ENCODE peak calls at places on chromosome 17, in seven cellular contexts. One of them, this sample, is unnamed. For H3K4me1, the result is how much of the 10 kb centered on the place peaks cover.

GRCh38 chr17:82200743-82201497 is 11.7 kb downstream of the CCDC57 start:
- DNase-seq in ovary: no peak
- DNase-seq in SJCRH30: no peak
- DNase-seq in heart left ventricle: no peak
- DNase-seq in A549: no peak
- DNase-seq in GM23248: no peak
- DNase-seq in PC-9: no peak
- DNase-seq in this sample: no peak

GRCh38 chr17:77779711-77780539 is 178.6 kb upstream of the TNRC6C start:
- DNase-seq in GM23248: no peak
- DNase-seq in SJCRH30: peak
- DNase-seq in PC-9: no peak
- DNase-seq in A549: no peak
- DNase-seq in heart left ventricle: peak
- DNase-seq in ovary: no peak
- DNase-seq in this sample: no peak

GRCh38 chr17:44749076-44750020 is 9.4 kb upstream of the ADAM11 start:
- DNase-seq in SJCRH30: no peak
- DNase-seq in PC-9: no peak
- DNase-seq in GM23248: no peak
- DNase-seq in ovary: no peak
- DNase-seq in A549: no peak
- DNase-seq in heart left ventricle: no peak
- DNase-seq in this sample: no peak

GRCh38 chr17:8005951-8006730 is 3.7 kb downstream of the GUCY2D start:
- DNase-seq in A549: no peak
- DNase-seq in heart left ventricle: no peak
- DNase-seq in ovary: no peak
- DNase-seq in SJCRH30: no peak
- DNase-seq in GM23248: no peak
- DNase-seq in PC-9: no peak
- DNase-seq in this sample: no peak

GRCh38 chr17:10058924-10059683 is 139.3 kb downstream of the GAS7 start:
- DNase-seq in SJCRH30: no peak
- DNase-seq in ovary: no peak
- DNase-seq in GM23248: no peak
- DNase-seq in PC-9: no peak
- DNase-seq in heart left ventricle: no peak
- DNase-seq in A549: no peak
- DNase-seq in this sample: no peak

GRCh38 chr17:61499632-61500031 is 47.4 kb downstream of the TBX4 start:
- DNase-seq in PC-9: no peak
- DNase-seq in heart left ventricle: no peak
- DNase-seq in GM23248: no peak
- DNase-seq in ovary: no peak
- DNase-seq in SJCRH30: no peak
- DNase-seq in A549: no peak
- DNase-seq in this sample: no peak

GRCh38 chr17:43019418-43019817 is 2.8 kb downstream of the VAT1 start:
- DNase-seq in PC-9: no peak
- DNase-seq in A549: no peak
- DNase-seq in GM23248: peak
- DNase-seq in SJCRH30: no peak
- DNase-seq in ovary: no peak
- DNase-seq in heart left ventricle: no peak
- DNase-seq in this sample: peak

GRCh38 chr17:59378621-59379194 is 47.3 kb downstream of the YPEL2 start:
- DNase-seq in A549: no peak
- DNase-seq in GM23248: peak
- DNase-seq in heart left ventricle: no peak
- DNase-seq in ovary: no peak
- DNase-seq in PC-9: no peak
- DNase-seq in SJCRH30: no peak
- DNase-seq in this sample: peak

GRCh38 chr17:66351053-66351452 is 48.6 kb downstream of the PRKCA start:
- DNase-seq in PC-9: peak
- DNase-seq in SJCRH30: no peak
- DNase-seq in GM23248: no peak
- DNase-seq in heart left ventricle: peak
- DNase-seq in A549: no peak
- DNase-seq in ovary: no peak
- DNase-seq in this sample: no peak

GRCh38 chr17:57461082-57461481 is 204.8 kb downstream of the MSI2 start:
- DNase-seq in ovary: no peak
- DNase-seq in A549: no peak
- DNase-seq in PC-9: no peak
- DNase-seq in GM23248: peak
- DNase-seq in heart left ventricle: no peak
- DNase-seq in SJCRH30: peak
- DNase-seq in this sample: no peak

GRCh38 chr17:45428954-45429337 is 3.7 kb downstream of the ARHGAP27 start:
- DNase-seq in GM23248: no peak
- DNase-seq in heart left ventricle: no peak
- DNase-seq in ovary: no peak
- DNase-seq in PC-9: no peak
- DNase-seq in A549: no peak
- DNase-seq in SJCRH30: no peak
- DNase-seq in this sample: no peak

GRCh38 chr17:51395621-51396020 is 135.3 kb downstream of the UTP18 start:
- DNase-seq in ovary: no peak
- DNase-seq in A549: no peak
- DNase-seq in GM23248: no peak
- DNase-seq in PC-9: no peak
- DNase-seq in SJCRH30: no peak
- DNase-seq in heart left ventricle: no peak
- DNase-seq in this sample: no peak

GRCh38 chr17:78383725-78384471 is 5.4 kb downstream of the PGS1 start:
- DNase-seq in heart left ventricle: peak
- DNase-seq in A549: no peak
- DNase-seq in ovary: no peak
- DNase-seq in GM23248: peak
- DNase-seq in SJCRH30: peak
- DNase-seq in PC-9: peak
- DNase-seq in this sample: peak

GRCh38 chr17:72479113-72479512 is 358.3 kb downstream of the SOX9 start:
- DNase-seq in ovary: no peak
- DNase-seq in PC-9: no peak
- DNase-seq in heart left ventricle: no peak
- DNase-seq in A549: no peak
- DNase-seq in GM23248: no peak
- DNase-seq in SJCRH30: peak
- DNase-seq in this sample: peak

DNA sequence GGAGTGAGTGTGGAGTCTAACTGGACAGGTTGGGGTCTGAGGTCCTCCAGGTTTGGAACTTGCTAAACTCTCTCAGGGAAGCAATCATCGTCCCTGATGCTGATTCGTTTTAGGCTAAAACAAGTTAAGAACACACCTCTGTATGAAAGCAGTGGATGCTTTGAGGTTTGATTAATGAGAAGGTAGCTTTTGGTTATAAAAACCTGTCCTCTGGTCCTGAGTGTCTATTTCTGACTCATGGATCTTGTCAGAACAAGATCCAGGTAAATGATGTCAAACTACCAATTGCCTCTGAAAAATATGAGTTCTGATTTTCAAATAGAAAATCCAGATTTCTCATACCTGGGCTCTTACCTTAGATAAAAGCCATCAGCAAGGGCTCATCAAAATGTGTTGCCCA is 23.0 kb downstream of the KRT23 start:
- DNase-seq in A549: no peak
- DNase-seq in GM23248: no peak
- DNase-seq in SJCRH30: no peak
- DNase-seq in ovary: no peak
- DNase-seq in PC-9: no peak
- DNase-seq in heart left ventricle: no peak
- DNase-seq in this sample: no peak
- H3K4me3 ChIP-seq in A549: no peak
- H3K4me3 ChIP-seq in GM23248: no peak
- H3K4me3 ChIP-seq in SJCRH30: no peak
- H3K4me3 ChIP-seq in ovary: no peak
- H3K4me3 ChIP-seq in PC-9: no peak
- H3K4me3 ChIP-seq in heart left ventricle: no peak
- H3K4me3 ChIP-seq in this sample: no peak

DNA sequence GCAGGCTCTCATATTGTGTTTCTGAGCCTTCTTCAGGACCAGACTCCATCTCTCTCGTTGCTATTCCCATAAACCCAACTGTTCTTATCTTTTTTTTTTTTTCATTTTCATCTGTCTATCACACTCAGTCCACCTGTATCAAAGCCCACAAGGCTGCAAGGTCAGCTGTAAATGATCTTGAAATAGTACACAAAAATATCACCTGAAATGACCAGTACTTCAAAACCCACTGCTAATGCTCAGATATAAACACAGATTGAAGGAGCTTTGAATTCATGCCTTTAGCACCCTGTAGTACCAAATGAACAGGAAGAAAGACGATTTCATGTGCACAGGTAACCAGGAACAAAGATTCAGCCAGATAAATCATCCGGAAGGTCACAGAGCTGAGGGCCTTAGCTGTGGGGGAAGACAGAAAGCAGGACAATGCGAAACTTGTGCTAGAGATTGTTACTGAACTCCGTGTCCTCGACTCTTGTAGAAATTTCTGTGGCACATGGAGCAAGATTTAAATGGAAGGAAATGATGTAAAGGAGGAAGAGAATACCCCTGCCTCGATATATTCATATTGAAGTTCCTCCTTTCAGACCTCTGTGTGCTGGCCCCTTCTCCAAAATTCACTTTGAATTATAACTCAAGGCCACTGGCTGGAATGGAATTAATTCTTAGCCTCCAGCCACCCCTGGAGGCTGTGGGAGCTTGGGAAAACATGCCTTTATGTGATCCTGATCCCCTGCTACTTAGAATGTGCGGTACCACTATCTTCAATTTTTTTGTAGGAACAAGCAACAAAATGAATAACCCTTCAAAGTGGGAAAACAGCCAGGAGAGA is 4.1 kb downstream of the HLF start:
- DNase-seq in heart left ventricle: no peak
- DNase-seq in SJCRH30: no peak
- DNase-seq in A549: no peak
- DNase-seq in GM23248: no peak
- DNase-seq in ovary: no peak
- DNase-seq in PC-9: no peak
- DNase-seq in this sample: no peak
- H3K4me1 ChIP-seq in heart left ventricle: half or more
- H3K4me1 ChIP-seq in SJCRH30: under half
- H3K4me1 ChIP-seq in A549: under half
- H3K4me1 ChIP-seq in GM23248: under half
- H3K4me1 ChIP-seq in ovary: under half
- H3K4me1 ChIP-seq in PC-9: under half
- H3K4me1 ChIP-seq in this sample: under half

DNA sequence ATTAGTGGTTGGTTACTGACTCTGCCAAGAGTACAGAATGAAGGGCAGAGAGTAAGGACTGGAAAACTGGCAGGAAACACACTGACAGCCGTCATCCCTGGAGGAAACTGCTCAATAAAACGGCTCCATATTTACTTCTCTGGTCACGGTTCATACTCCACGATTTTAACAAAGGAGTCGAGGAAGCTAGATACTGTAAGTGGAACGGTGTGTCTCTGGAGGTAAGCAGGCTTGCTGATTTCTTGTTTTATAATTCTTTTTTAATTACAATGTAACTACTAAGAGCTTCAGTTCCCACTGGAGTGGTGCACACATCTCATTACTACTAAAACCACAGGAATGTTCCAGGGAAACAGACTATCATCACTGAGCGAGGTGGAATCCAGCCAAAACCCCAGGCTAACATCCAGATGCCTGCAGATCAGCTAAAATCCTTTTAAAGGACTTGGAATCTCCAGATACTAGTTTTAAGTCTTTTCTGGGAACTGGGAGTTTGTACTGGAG is 17.8 kb downstream of the SERPINF1 start:
- DNase-seq in A549: no peak
- DNase-seq in GM23248: peak
- DNase-seq in SJCRH30: peak
- DNase-seq in heart left ventricle: peak
- DNase-seq in PC-9: peak
- DNase-seq in ovary: peak
- DNase-seq in this sample: no peak
- H3K27ac ChIP-seq in A549: no peak
- H3K27ac ChIP-seq in GM23248: peak
- H3K27ac ChIP-seq in SJCRH30: peak
- H3K27ac ChIP-seq in heart left ventricle: peak
- H3K27ac ChIP-seq in PC-9: no peak
- H3K27ac ChIP-seq in ovary: peak
- H3K27ac ChIP-seq in this sample: no peak

GRCh38 chr17:63700528-63701441 is 860 bp upstream of the LIMD2 start:
- DNase-seq in heart left ventricle: peak
- DNase-seq in SJCRH30: peak
- DNase-seq in A549: no peak
- DNase-seq in PC-9: no peak
- DNase-seq in ovary: peak
- DNase-seq in GM23248: peak
- DNase-seq in this sample: peak

GRCh38 chr17:63697341-63698286 is 2.3 kb downstream of the LIMD2 start:
- DNase-seq in heart left ventricle: peak
- DNase-seq in PC-9: peak
- DNase-seq in SJCRH30: peak
- DNase-seq in A549: peak
- DNase-seq in GM23248: peak
- DNase-seq in ovary: no peak
- DNase-seq in this sample: peak

GRCh38 chr17:63699638-63700527 is at the start of gene LIMD2:
- DNase-seq in PC-9: no peak
- DNase-seq in A549: peak
- DNase-seq in GM23248: peak
- DNase-seq in ovary: peak
- DNase-seq in heart left ventricle: peak
- DNase-seq in SJCRH30: peak
- DNase-seq in this sample: peak

GRCh38 chr17:63698381-63698885 is 1.5 kb downstream of the LIMD2 start:
- DNase-seq in GM23248: no peak
- DNase-seq in ovary: no peak
- DNase-seq in heart left ventricle: no peak
- DNase-seq in A549: no peak
- DNase-seq in PC-9: no peak
- DNase-seq in SJCRH30: no peak
- DNase-seq in this sample: no peak

DNA sequence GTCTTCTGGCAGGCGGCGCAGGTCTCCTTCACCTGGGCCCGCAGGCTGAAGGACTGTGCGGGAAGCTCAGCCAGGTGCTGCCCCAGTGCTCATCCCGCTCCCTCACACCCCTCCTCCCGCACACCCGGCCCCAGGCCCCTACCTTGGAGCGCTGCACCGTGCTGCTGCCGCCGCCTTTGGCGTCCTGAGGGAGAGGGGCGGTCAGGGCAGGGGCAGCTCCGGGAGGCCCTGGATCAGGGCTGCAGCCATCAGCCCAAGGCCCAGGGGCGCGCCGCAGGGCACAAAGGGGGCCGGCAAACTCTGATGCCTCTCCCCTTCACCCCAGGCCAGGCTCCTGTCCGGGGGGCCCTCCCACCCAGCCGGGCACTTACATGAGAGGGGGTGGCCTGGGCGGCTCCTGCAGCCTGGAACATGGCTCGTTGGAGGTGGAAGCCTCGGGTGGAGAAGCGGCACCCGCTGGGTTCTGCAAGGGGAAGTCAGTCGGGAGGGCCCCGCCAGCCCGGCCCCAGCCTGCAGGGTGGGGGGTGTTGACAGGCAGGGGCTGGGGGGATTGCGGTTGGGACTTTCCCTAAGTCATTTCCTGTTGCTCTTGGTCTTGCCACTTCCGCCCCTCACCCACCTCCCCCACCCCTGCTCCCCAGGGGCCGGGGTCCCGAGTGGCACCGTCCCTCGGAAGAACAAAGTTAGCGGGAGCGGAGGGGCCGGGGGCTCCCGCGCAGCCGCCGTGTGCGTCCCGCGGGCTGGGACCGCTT is 863 bp downstream of the LIMD2 start:
- DNase-seq in heart left ventricle: peak
- DNase-seq in GM23248: peak
- DNase-seq in A549: no peak
- DNase-seq in SJCRH30: peak
- DNase-seq in ovary: peak
- DNase-seq in PC-9: no peak
- DNase-seq in this sample: peak
- H3K4me3 ChIP-seq in heart left ventricle: peak
- H3K4me3 ChIP-seq in GM23248: peak
- H3K4me3 ChIP-seq in A549: peak
- H3K4me3 ChIP-seq in SJCRH30: peak
- H3K4me3 ChIP-seq in ovary: peak
- H3K4me3 ChIP-seq in PC-9: no peak
- H3K4me3 ChIP-seq in this sample: peak

This sample was measured in endodermal cell.